ENCODE peak calls at places on chromosomes 7 and 10, in ten cellular contexts. Y is small intestine, R is testis, H is astrocyte, I is pancreas, D is mesendoderm, T is colonic mucosa, F is SK-N-SH, C is uterus, M is RWPE2. O is an unnamed sample. For H3K36me3, the result is how much of the 10 kb centered on the place peaks cover.

GRCh38 chr10:5960070-5960972 is 17.0 kb downstream of the IL15RA start:
- DNase-seq in M (no peak), R (peak), C (peak), Y (no peak), I (no peak), D (no peak), F (no peak), T (no peak), H (peak), O (no peak)

GRCh38 chr7:22137026-22137425 is 191.3 kb upstream of the CDCA7L start:
- DNase-seq in D (no peak), H (peak), Y (no peak), M (no peak), C (no peak), R (no peak), I (no peak), T (no peak), F (no peak), O (peak)

GRCh38 chr7:137718360-137718759 is 128.4 kb downstream of the DGKI start:
- DNase-seq in M (no peak), T (no peak), R (no peak), D (peak), H (peak), Y (no peak), C (no peak), F (no peak), I (no peak), O (no peak)

GRCh38 chr10:103492655-103493261 is 747 bp upstream of the NEURL1 start:
- DNase-seq in T (no peak), D (no peak), R (no peak), C (no peak), I (no peak), H (no peak), F (no peak), M (no peak), Y (no peak), O (no peak)

GRCh38 chr7:18019562-18019961 is 8.1 kb downstream of the PRPS1L1 start:
- DNase-seq in R (no peak), I (no peak), D (peak), C (no peak), F (no peak), Y (peak), M (no peak), H (peak), T (no peak), O (peak)

GRCh38 chr10:86613905-86614304 is 40.4 kb upstream of the OPN4 start:
- DNase-seq in R (no peak), T (no peak), M (no peak), I (no peak), C (no peak), Y (no peak), D (no peak), F (no peak), H (no peak), O (no peak)

GRCh38 chr7:68276725-68277124 is 1280.1 kb downstream of the TYW1 start:
- DNase-seq in Y (no peak), D (no peak), R (no peak), H (no peak), F (no peak), M (no peak), I (no peak), C (no peak), T (no peak), O (no peak)

GRCh38 chr10:72254891-72255568 is 18.7 kb upstream of the DDIT4 start:
- DNase-seq in F (peak), M (peak), C (peak), D (peak), Y (peak), T (peak), H (peak), R (peak), I (peak), O (no peak)

GRCh38 chr10:29239569-29240472 is 49.0 kb upstream of the LYZL1 start:
- DNase-seq in Y (peak), R (peak), M (no peak), I (no peak), C (no peak), H (no peak), T (no peak), F (peak), D (peak), O (no peak)

GRCh38 chr10:32143302-32143847 is 87.2 kb upstream of the KIF5B start:
- DNase-seq in R (no peak), F (no peak), I (no peak), T (no peak), C (no peak), Y (no peak), H (no peak), M (peak), D (no peak), O (no peak)

GRCh38 chr10:88041243-88042161 is 178.1 kb downstream of the PTEN start:
- DNase-seq in H (peak), Y (peak), M (no peak), D (no peak), C (no peak), F (no peak), I (no peak), T (no peak), R (no peak), O (no peak)

GRCh38 chr10:128322950-128323349 is 196.7 kb upstream of the MKI67 start:
- DNase-seq in C (no peak), H (no peak), I (no peak), R (no peak), F (no peak), T (no peak), D (no peak), M (no peak), Y (no peak), O (no peak)

GRCh38 chr10:119349341-119349740 is 142.0 kb downstream of the GRK5 start:
- DNase-seq in C (no peak), H (no peak), D (no peak), I (no peak), F (no peak), M (no peak), R (no peak), Y (no peak), T (no peak), O (no peak)

GRCh38 chr7:100951172-100951571 is 1.8 kb downstream of the MUC3A start:
- DNase-seq in C (no peak), H (no peak), R (no peak), D (peak), M (no peak), I (no peak), T (no peak), Y (no peak), F (no peak), O (no peak)

GRCh38 chr10:133617196-133617595 is 9.4 kb downstream of the FRG2B start:
- DNase-seq in I (no peak), D (no peak), Y (no peak), F (no peak), C (no peak), H (no peak), M (no peak), R (no peak), T (no peak), O (no peak)

GRCh38 chr7:151408839-151409554 is 841 bp downstream of the WDR86 start:
- DNase-seq in I (no peak), F (peak), M (no peak), C (no peak), Y (peak), H (no peak), R (no peak), T (no peak), D (peak), O (no peak)

GRCh38 chr10:17673517-17674051 is 29.6 kb downstream of the STAM start:
- DNase-seq in F (no peak), M (peak), R (no peak), C (no peak), H (peak), Y (no peak), D (peak), I (no peak), T (no peak), O (peak)

GRCh38 chr10:23540401-23540800 is 101.5 kb downstream of the OTUD1 start:
- DNase-seq in C (no peak), D (peak), H (no peak), M (no peak), Y (no peak), T (no peak), I (no peak), F (no peak), R (no peak), O (no peak)

GRCh38 chr7:159154243-159154642 is 9.6 kb upstream of the VIPR2 start:
- DNase-seq in M (no peak), R (no peak), T (no peak), D (no peak), H (no peak), F (peak), Y (no peak), C (no peak), I (peak), O (no peak)

GRCh38 chr10:95988702-95989101 is 54.7 kb upstream of the CCNJ start:
- DNase-seq in H (no peak), M (no peak), R (no peak), I (no peak), Y (no peak), T (no peak), C (no peak), D (no peak), F (no peak), O (no peak)

GRCh38 chr7:29552392-29552791 is 11.2 kb upstream of the PRR15 start:
- DNase-seq in H (no peak), R (no peak), Y (no peak), C (no peak), T (peak), I (no peak), D (no peak), F (no peak), M (no peak), O (no peak)

GRCh38 chr10:25604591-25604990 is 329.4 kb upstream of the MYO3A start:
- DNase-seq in D (peak), R (no peak), H (peak), T (no peak), C (no peak), M (no peak), F (no peak), I (no peak), Y (no peak), O (no peak)

GRCh38 chr7:110988890-110989501 is 101.9 kb upstream of the LRRN3 start:
- DNase-seq in R (no peak), H (no peak), C (no peak), I (no peak), M (no peak), T (no peak), F (no peak), Y (no peak), D (no peak), O (no peak)

GRCh38 chr7:90532231-90532929 is 62.9 kb downstream of the PTTG1IP2 start:
- DNase-seq in M (no peak), Y (no peak), T (no peak), R (no peak), C (no peak), I (no peak), F (no peak), H (no peak), D (no peak), O (no peak)

GRCh38 chr7:54542920-54543539 is 855 bp downstream of the VSTM2A start:
- DNase-seq in F (peak), I (no peak), T (no peak), Y (no peak), R (peak), M (no peak), D (peak), H (peak), C (no peak), O (no peak)

GRCh38 chr10:52740913-52741675 is 31.5 kb downstream of the MBL2 start:
- DNase-seq in F (peak), D (peak), T (peak), M (no peak), R (peak), H (no peak), C (no peak), Y (peak), I (peak), O (no peak)

GRCh38 chr7:43954524-43955228 is 28.4 kb downstream of the UBE2D4 start:
- DNase-seq in I (peak), R (peak), F (peak), Y (peak), T (no peak), C (no peak), M (no peak), H (peak), D (peak), O (peak)
- H3K36me3 ChIP-seq in I (under half), R (under half), F (under half), Y (under half), T (under half), C (under half), M (under half), H (under half), D (under half), O (under half)

DNA sequence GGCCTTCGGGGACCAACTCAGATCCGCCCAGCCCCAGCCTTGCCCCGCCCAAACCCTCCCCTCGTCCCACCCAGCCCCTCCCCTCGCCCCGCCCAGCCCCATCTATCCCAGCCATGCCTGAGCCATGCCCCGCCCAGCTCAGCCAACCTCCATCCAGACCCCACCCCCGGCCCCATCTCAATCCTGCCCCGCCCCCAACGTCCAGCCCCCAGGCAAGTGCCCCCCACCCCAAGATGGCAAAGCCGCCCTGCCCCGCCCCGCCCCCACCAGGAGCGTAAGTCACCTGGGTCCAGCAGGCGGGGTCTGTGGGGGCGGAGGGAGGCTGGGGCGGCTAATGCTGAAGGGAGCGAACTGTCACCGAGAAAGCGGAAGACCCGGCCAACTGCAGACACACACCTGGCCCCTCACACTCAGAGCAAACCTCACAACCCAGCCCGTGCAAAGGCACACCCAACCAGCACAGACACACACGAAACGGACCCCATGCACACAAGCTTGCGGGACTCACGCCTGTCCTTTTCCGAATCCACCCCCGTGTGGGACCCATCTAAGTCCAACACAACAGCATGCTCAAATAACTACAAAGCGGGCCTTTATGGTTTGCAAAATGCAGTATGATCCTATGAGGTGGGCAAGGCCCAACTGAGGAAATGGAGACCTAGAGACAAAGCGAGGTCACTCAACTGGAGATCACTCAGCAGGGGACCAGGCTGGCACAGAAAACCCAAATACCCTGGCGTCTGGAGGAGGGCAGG is 11.5 kb upstream of the OGA start:
- DNase-seq in H (no peak), M (peak), D (peak), T (peak), F (peak), C (peak), R (peak), I (no peak), Y (no peak), O (no peak)
- H3K4me3 ChIP-seq in H (peak), M (peak), D (no peak), T (peak), F (peak), C (peak), R (peak), I (peak), Y (no peak), O (peak)

GRCh38 chr7:75534727-75535307 is 42.7 kb downstream of the SPDYE5 start:
- DNase-seq in M (no peak), T (no peak), R (no peak), Y (no peak), I (no peak), D (peak), F (no peak), H (peak), C (no peak), O (peak)
- H3K36me3 ChIP-seq in M (under half), T (under half), R (under half), Y (under half), I (under half), D (under half), F (under half), H (under half), C (under half), O (under half)

GRCh38 chr7:35645691-35646090 is 49.2 kb downstream of the HERPUD2 start:
- DNase-seq in D (no peak), Y (no peak), M (no peak), F (no peak), T (no peak), H (no peak), R (no peak), C (no peak), I (no peak), O (no peak)
- H3K4me3 ChIP-seq in D (no peak), Y (no peak), M (no peak), F (no peak), T (no peak), H (no peak), R (no peak), C (no peak), I (no peak), O (no peak)

DNA sequence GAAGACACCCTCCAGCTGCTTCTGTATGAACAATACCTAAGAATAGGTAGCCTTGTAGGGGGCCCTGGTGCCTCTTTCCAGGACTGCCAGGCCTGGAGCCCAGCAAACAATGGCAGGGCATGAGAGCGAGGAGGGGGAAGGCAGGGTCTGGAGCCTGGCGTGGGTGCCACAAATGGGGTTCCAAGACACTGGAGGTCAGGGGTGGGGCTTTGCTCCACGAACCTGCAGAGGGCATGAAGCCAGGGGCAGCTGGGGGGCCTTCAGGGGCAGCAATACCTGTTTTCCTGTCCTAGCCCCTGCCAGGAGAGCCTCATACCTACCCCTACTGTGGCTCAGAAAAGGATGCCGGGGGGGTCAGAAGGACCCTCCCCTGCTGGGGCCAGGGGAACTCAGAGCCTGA is 61.6 kb downstream of the SLC29A4 start:
- DNase-seq in R (no peak), C (no peak), M (peak), F (no peak), Y (no peak), I (no peak), T (no peak), D (no peak), H (no peak), O (no peak)
- H3K36me3 ChIP-seq in R (under half), C (under half), M (half or more), F (under half), Y (under half), I (under half), T (under half), D (under half), H (under half), O (under half)

GRCh38 chr7:28382146-28382545 is 30.2 kb upstream of the CREB5 start:
- DNase-seq in M (no peak), C (no peak), R (no peak), I (no peak), T (no peak), H (no peak), D (no peak), Y (no peak), F (no peak), O (no peak)
- H3K4me3 ChIP-seq in M (no peak), C (no peak), R (no peak), I (no peak), T (no peak), H (no peak), D (no peak), Y (no peak), F (no peak), O (no peak)

DNA sequence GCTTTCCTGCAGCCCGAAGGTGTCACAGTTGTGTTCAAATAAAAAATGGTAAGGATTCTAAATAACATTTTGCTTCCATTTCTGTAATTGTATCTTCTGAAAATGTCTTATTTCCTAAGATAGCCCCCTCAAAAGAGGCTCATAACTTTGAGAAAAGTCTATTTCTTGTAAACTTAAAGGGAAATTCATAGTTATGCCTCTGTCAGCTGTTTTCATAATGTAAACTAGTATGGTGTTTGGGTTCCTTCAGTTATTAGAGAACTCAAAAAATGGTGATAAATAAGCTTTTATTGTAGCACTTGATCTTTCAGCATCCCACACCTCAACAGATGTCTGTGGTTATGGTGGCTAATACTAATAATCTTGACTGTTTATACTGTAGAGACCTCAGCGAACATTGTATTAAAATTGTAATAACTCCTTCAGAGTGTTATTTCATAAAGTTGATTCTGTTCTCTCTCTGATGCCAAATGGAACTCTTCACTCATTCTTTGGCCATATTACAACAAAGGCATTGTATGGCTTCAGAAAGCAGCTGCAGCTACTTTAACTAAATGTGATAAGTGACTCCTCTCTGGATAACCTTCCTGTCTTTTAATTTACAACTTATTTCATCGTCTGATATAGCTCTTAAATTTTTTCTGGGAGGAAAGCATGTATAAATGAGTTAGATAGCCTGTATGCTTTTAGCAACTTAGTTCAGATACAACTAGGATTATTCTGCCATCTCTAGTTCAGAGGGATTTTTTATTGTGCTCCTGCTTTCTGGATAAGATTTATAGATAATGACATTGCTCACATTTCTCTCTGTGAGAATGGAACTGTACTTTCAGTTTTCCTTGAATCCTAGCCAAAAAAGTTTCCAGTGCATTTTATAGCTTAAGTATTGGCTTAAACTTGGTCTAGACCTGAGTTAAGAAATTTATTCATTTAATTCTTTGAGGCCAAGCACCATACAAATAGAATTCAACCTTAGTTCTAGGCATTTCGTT is 57.4 kb downstream of the KLHDC10 start:
- DNase-seq in F (no peak), R (no peak), H (peak), C (no peak), I (no peak), M (no peak), D (no peak), T (no peak), Y (peak), O (peak)
- H3K36me3 ChIP-seq in F (half or more), R (under half), H (under half), C (under half), I (under half), M (half or more), D (under half), T (under half), Y (under half), O (under half)

GRCh38 chr10:93757136-93757535 is 600 bp upstream of the LGI1 start:
- DNase-seq in C (no peak), T (no peak), D (peak), R (no peak), Y (no peak), F (no peak), H (no peak), I (no peak), M (no peak), O (no peak)

GRCh38 chr10:93758510-93758885 is 762 bp downstream of the LGI1 start:
- DNase-seq in M (no peak), H (no peak), T (no peak), C (no peak), R (no peak), F (no peak), Y (no peak), D (no peak), I (no peak), O (no peak)

GRCh38 chr10:93760490-93760889 is 2.8 kb downstream of the LGI1 start:
- DNase-seq in Y (no peak), R (no peak), C (no peak), T (no peak), D (no peak), I (no peak), F (peak), M (no peak), H (no peak), O (no peak)

GRCh38 chr10:93757766-93758509 is at the start of gene LGI1:
- DNase-seq in D (peak), M (no peak), F (peak), T (no peak), R (no peak), C (no peak), I (no peak), Y (no peak), H (no peak), O (no peak)

GRCh38 chr10:93758911-93759410 is 1.2 kb downstream of the LGI1 start:
- DNase-seq in T (no peak), D (no peak), I (no peak), H (no peak), R (no peak), F (no peak), M (no peak), C (no peak), Y (no peak), O (no peak)
- H3K4me3 ChIP-seq in T (no peak), D (no peak), I (no peak), H (no peak), R (no peak), F (no peak), M (no peak), C (no peak), Y (no peak), O (no peak)

GRCh38 chr10:113718974-113719822 is 32.3 kb upstream of the PLEKHS1 start:
- DNase-seq in M (no peak), T (peak), F (no peak), I (no peak), R (no peak), C (no peak), D (no peak), H (no peak), Y (peak), O (no peak)

GRCh38 chr10:113716109-113717010 is 35.1 kb upstream of the PLEKHS1 start:
- DNase-seq in T (no peak), H (no peak), D (no peak), Y (no peak), C (no peak), I (no peak), F (no peak), R (no peak), M (no peak), O (no peak)

GRCh38 chr10:113720386-113720785 is 31.1 kb upstream of the PLEKHS1 start:
- DNase-seq in Y (no peak), T (no peak), D (no peak), M (no peak), H (no peak), R (no peak), I (no peak), F (no peak), C (no peak), O (no peak)
- H3K36me3 ChIP-seq in Y (under half), T (under half), D (under half), M (under half), H (under half), R (under half), I (under half), F (under half), C (under half), O (under half)